ENCODE peak calls at places on chromosomes 7 and 10, in five cellular contexts. One of them, this sample, is unnamed. For H3K27me3, the result is how much of the 10 kb centered on the place peaks cover.

GRCh38 chr10:66805610-66806009 is 120.2 kb upstream of the LRRTM3 start:
- DNase-seq in endothelial cell of umbilical vein: no peak
- DNase-seq in body of pancreas: no peak
- DNase-seq in heart left ventricle: no peak
- DNase-seq in brain microvascular endothelial cell: no peak
- DNase-seq in this sample: no peak

GRCh38 chr10:43204943-43205671 is 61.8 kb downstream of the RASGEF1A start:
- DNase-seq in endothelial cell of umbilical vein: peak
- DNase-seq in body of pancreas: peak
- DNase-seq in heart left ventricle: peak
- DNase-seq in brain microvascular endothelial cell: peak
- DNase-seq in this sample: peak

GRCh38 chr10:79446451-79447020 is 1.1 kb upstream of the ZCCHC24 start:
- DNase-seq in endothelial cell of umbilical vein: peak
- DNase-seq in body of pancreas: peak
- DNase-seq in heart left ventricle: peak
- DNase-seq in brain microvascular endothelial cell: no peak
- DNase-seq in this sample: peak

GRCh38 chr7:92708105-92709042 is 118.2 kb upstream of the FAM133B start:
- DNase-seq in endothelial cell of umbilical vein: no peak
- DNase-seq in body of pancreas: no peak
- DNase-seq in heart left ventricle: no peak
- DNase-seq in brain microvascular endothelial cell: no peak
- DNase-seq in this sample: no peak

GRCh38 chr7:143003393-143004051 is 23.4 kb downstream of the OR9A2 start:
- DNase-seq in endothelial cell of umbilical vein: peak
- DNase-seq in body of pancreas: no peak
- DNase-seq in heart left ventricle: no peak
- DNase-seq in brain microvascular endothelial cell: no peak
- DNase-seq in this sample: peak

GRCh38 chr7:18873674-18874341 is 243.6 kb downstream of the TWIST1 start:
- DNase-seq in endothelial cell of umbilical vein: no peak
- DNase-seq in body of pancreas: no peak
- DNase-seq in heart left ventricle: no peak
- DNase-seq in brain microvascular endothelial cell: peak
- DNase-seq in this sample: no peak

GRCh38 chr10:92847185-92847864 is 995 bp upstream of the EXOC6 start:
- DNase-seq in endothelial cell of umbilical vein: no peak
- DNase-seq in body of pancreas: no peak
- DNase-seq in heart left ventricle: no peak
- DNase-seq in brain microvascular endothelial cell: peak
- DNase-seq in this sample: no peak

GRCh38 chr7:130566168-130566897 is 74.4 kb downstream of the MEST start:
- DNase-seq in endothelial cell of umbilical vein: peak
- DNase-seq in body of pancreas: no peak
- DNase-seq in heart left ventricle: peak
- DNase-seq in brain microvascular endothelial cell: peak
- DNase-seq in this sample: peak

GRCh38 chr10:123848564-123849457 is 42.8 kb downstream of the CPXM2 start:
- DNase-seq in endothelial cell of umbilical vein: peak
- DNase-seq in body of pancreas: no peak
- DNase-seq in heart left ventricle: no peak
- DNase-seq in brain microvascular endothelial cell: no peak
- DNase-seq in this sample: no peak

GRCh38 chr7:6606866-6607583 is 8.4 kb upstream of the ZNF853 start:
- DNase-seq in endothelial cell of umbilical vein: no peak
- DNase-seq in body of pancreas: no peak
- DNase-seq in heart left ventricle: no peak
- DNase-seq in brain microvascular endothelial cell: no peak
- DNase-seq in this sample: no peak

GRCh38 chr10:133199992-133200611 is 29.9 kb upstream of the UTF1 start:
- DNase-seq in endothelial cell of umbilical vein: no peak
- DNase-seq in body of pancreas: no peak
- DNase-seq in heart left ventricle: peak
- DNase-seq in brain microvascular endothelial cell: no peak
- DNase-seq in this sample: no peak

GRCh38 chr10:133198206-133198605 is 31.8 kb upstream of the UTF1 start:
- DNase-seq in endothelial cell of umbilical vein: no peak
- DNase-seq in body of pancreas: no peak
- DNase-seq in heart left ventricle: peak
- DNase-seq in brain microvascular endothelial cell: no peak
- DNase-seq in this sample: no peak

GRCh38 chr10:133197786-133198185 is 32.2 kb upstream of the UTF1 start:
- DNase-seq in endothelial cell of umbilical vein: no peak
- DNase-seq in body of pancreas: no peak
- DNase-seq in heart left ventricle: peak
- DNase-seq in brain microvascular endothelial cell: no peak
- DNase-seq in this sample: no peak

GRCh38 chr10:133199488-133199885 is 30.5 kb upstream of the UTF1 start:
- DNase-seq in endothelial cell of umbilical vein: no peak
- DNase-seq in body of pancreas: no peak
- DNase-seq in heart left ventricle: peak
- DNase-seq in brain microvascular endothelial cell: no peak
- DNase-seq in this sample: no peak

DNA sequence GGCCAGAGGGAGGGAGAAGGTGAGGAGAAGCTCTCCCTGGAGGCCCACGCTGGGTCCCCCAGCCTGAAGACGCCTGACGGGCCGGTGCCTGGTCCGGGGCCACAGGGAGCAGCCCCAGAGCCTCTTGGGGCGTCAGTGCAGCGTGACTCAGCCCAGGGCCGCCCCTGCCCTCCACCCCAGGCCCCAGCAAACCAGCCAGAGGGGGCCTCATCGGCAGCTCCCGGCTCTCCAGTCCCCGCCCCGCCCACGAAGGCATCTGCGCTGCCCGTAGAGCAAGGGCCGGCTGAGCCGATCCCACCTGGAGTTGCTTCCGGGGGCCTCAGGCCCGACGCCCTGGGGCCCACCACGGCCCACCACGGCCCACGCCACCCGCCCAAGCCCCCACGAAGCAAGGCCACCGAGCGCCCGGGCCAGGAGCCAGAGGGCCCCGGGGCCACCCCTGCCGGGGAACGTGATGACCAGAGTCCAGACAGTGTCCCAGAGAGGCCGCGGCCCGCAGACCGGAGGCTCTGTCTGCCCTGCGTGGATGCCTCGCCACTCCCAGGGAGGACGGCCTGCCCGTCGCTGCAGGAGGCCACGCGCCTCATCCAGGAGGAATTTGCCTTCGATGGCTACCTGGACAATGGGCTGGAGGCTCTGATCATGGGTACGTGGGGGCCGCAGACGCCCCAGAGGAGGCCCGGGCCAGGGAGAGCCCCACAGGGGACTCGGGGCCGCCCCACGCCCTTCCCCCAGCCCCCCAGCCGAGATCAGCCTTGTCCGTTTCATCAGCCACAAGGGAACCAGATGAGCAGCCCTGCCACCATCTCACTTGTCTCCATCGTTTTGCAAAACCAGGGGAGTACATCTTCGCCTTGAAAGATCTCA is 31.2 kb upstream of the UTF1 start:
- DNase-seq in endothelial cell of umbilical vein: no peak
- DNase-seq in body of pancreas: no peak
- DNase-seq in heart left ventricle: peak
- DNase-seq in brain microvascular endothelial cell: no peak
- DNase-seq in this sample: no peak
- H3K27me3 ChIP-seq in endothelial cell of umbilical vein: under half
- H3K27me3 ChIP-seq in body of pancreas: under half
- H3K27me3 ChIP-seq in heart left ventricle: under half
- H3K27me3 ChIP-seq in brain microvascular endothelial cell: under half
- H3K27me3 ChIP-seq in this sample: under half

GRCh38 chr10:86390337-86391120 is 23.9 kb upstream of the GRID1 start:
- DNase-seq in endothelial cell of umbilical vein: no peak
- DNase-seq in body of pancreas: no peak
- DNase-seq in heart left ventricle: no peak
- DNase-seq in brain microvascular endothelial cell: no peak
- DNase-seq in this sample: no peak

GRCh38 chr10:86391236-86391840 is 24.7 kb upstream of the GRID1 start:
- DNase-seq in endothelial cell of umbilical vein: no peak
- DNase-seq in body of pancreas: no peak
- DNase-seq in heart left ventricle: no peak
- DNase-seq in brain microvascular endothelial cell: no peak
- DNase-seq in this sample: no peak

GRCh38 chr10:86388119-86388704 is 21.6 kb upstream of the GRID1 start:
- DNase-seq in endothelial cell of umbilical vein: no peak
- DNase-seq in body of pancreas: no peak
- DNase-seq in heart left ventricle: no peak
- DNase-seq in brain microvascular endothelial cell: no peak
- DNase-seq in this sample: no peak

GRCh38 chr10:86387221-86387794 is 20.7 kb upstream of the GRID1 start:
- DNase-seq in endothelial cell of umbilical vein: no peak
- DNase-seq in body of pancreas: no peak
- DNase-seq in heart left ventricle: no peak
- DNase-seq in brain microvascular endothelial cell: no peak
- DNase-seq in this sample: no peak

GRCh38 chr10:86389441-86390193 is 23.0 kb upstream of the GRID1 start:
- DNase-seq in endothelial cell of umbilical vein: peak
- DNase-seq in body of pancreas: peak
- DNase-seq in heart left ventricle: no peak
- DNase-seq in brain microvascular endothelial cell: no peak
- DNase-seq in this sample: peak
- TF ChIP-seq CTCF in endothelial cell of umbilical vein: no peak
- TF ChIP-seq CTCF in body of pancreas: no peak
- TF ChIP-seq CTCF in heart left ventricle: no peak
- TF ChIP-seq CTCF in brain microvascular endothelial cell: no peak
- TF ChIP-seq CTCF in this sample: no peak

GRCh38 chr10:99487125-99487524 is 45.6 kb upstream of the NKX2-3 start:
- DNase-seq in endothelial cell of umbilical vein: no peak
- DNase-seq in body of pancreas: no peak
- DNase-seq in heart left ventricle: no peak
- DNase-seq in brain microvascular endothelial cell: no peak
- DNase-seq in this sample: no peak

DNA sequence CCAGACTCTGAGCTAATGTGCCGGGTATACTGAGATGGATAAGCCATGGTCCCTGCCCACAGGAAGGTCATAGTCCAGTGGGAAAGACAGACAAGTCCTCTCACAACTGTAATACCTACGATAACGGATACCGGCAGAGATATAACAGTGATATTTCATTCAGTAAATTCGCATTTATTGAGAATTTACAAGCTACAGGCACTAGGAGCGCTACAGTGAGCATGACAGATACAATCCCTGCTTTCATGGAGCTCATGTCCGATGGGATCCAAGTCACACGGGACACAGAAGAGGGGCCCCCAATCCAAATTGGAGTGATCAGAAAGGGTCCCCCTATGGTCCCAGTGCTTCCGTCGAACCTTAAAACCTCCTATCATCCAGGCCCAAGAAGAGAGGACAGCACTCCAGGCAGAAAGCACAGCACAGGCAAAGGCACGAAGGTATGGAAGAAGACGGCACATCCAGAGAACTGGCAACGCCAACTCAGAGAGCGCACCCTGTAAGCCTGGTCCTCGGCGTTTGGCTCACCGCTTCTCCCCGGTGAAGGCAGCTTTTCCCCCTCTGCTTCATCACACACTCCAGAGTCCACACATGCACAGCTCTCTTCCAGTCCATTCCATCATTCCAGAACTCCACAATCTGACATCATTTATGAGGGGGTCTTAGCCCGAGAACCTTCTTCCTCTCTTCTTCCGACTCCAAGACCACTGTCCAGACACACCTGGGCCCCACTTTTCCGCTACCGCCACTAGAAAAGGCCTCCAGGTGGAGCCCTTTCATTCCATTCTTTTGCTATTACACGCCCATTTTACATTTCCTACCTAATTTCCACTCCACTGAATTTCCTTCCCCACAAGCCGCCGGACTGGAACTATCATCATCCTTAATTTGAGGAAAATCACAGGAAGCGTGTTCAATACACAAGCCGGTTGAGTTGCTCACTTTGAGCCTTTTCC is 47.8 kb upstream of the NKX2-3 start:
- DNase-seq in endothelial cell of umbilical vein: no peak
- DNase-seq in body of pancreas: no peak
- DNase-seq in heart left ventricle: no peak
- DNase-seq in brain microvascular endothelial cell: no peak
- DNase-seq in this sample: no peak
- H3K27me3 ChIP-seq in endothelial cell of umbilical vein: under half
- H3K27me3 ChIP-seq in body of pancreas: under half
- H3K27me3 ChIP-seq in heart left ventricle: under half
- H3K27me3 ChIP-seq in brain microvascular endothelial cell: under half
- H3K27me3 ChIP-seq in this sample: under half

GRCh38 chr7:5428470-5429252 is 5.0 kb upstream of the TNRC18 start:
- DNase-seq in endothelial cell of umbilical vein: peak
- DNase-seq in body of pancreas: peak
- DNase-seq in heart left ventricle: peak
- DNase-seq in brain microvascular endothelial cell: peak
- DNase-seq in this sample: peak
- TF ChIP-seq CTCF in endothelial cell of umbilical vein: peak
- TF ChIP-seq CTCF in body of pancreas: no peak
- TF ChIP-seq CTCF in heart left ventricle: no peak
- TF ChIP-seq CTCF in brain microvascular endothelial cell: peak
- TF ChIP-seq CTCF in this sample: peak

DNA sequence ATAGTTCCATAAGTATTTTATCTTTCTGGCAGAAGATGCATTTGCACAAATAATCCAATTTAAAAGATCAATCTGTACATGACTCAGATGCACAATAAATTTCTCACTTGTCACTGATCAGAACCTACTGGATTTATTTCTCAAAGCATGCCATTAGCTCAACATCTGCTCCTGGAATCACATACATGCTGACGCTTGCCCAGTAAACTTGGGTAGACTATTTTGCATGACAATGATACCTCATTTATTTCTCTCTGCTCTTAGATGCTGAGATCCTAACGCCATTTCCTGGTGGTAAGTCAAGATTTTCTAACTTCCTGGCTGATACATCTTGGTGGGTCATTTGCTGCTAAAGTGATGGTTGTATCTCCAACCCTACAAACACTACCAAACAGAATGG is 33.8 kb upstream of the C10orf120 start:
- DNase-seq in endothelial cell of umbilical vein: no peak
- DNase-seq in body of pancreas: no peak
- DNase-seq in heart left ventricle: no peak
- DNase-seq in brain microvascular endothelial cell: no peak
- DNase-seq in this sample: no peak
- H3K27me3 ChIP-seq in endothelial cell of umbilical vein: under half
- H3K27me3 ChIP-seq in body of pancreas: under half
- H3K27me3 ChIP-seq in heart left ventricle: under half
- H3K27me3 ChIP-seq in brain microvascular endothelial cell: under half
- H3K27me3 ChIP-seq in this sample: under half

DNA sequence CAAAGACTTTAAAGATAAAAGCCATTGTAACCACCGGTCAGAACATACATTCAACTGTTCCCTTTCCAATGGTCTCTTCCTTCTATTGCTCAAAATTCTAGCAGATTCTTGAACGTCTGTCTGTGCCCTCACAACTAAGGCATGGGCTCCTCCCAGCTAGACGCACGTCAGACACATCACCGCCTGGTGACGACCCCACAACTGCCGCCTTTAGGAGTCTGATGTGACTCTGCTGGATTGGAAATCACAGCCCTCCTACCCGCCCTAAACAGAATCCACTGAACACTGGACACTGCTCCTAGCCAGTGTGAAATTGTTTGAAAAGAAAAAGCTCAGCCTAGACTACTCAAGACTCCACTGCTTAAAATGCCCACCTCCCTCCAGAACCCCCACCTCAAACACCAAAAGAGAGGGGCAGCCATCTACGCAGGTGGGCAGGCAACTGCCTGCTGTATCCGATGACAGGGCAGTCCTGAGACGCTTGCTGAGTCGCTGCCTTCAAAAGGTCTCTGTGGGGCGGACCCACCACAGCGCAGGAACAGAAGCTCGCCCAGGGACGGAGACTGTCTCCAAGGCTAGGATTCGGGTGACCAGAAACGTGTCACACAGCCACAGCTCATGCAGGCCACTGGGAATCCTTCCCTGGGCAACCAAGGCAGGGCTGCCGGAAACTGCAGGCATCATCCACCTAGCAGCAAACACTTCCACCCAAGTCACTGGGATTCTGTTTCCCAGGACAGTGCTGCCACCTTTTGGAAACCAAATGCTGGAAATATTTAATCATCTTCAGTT is 34.7 kb downstream of the GSDME start:
- DNase-seq in endothelial cell of umbilical vein: peak
- DNase-seq in body of pancreas: no peak
- DNase-seq in heart left ventricle: no peak
- DNase-seq in brain microvascular endothelial cell: peak
- DNase-seq in this sample: peak
- TF ChIP-seq CTCF in endothelial cell of umbilical vein: peak
- TF ChIP-seq CTCF in body of pancreas: no peak
- TF ChIP-seq CTCF in heart left ventricle: no peak
- TF ChIP-seq CTCF in brain microvascular endothelial cell: peak
- TF ChIP-seq CTCF in this sample: peak